ENCODE peak calls at places on chromosome 14, in five cellular contexts. One of them, this sample, is unnamed.

GRCh38 chr14:59424707-59425106 is 40.5 kb downstream of the GPR135 start:
- DNase-seq in left ventricle myocardium inferior: peak
- DNase-seq in cardiac muscle cell: no peak
- DNase-seq in CD8-positive, alpha-beta memory T cell: no peak
- DNase-seq in breast epithelium: no peak
- DNase-seq in this sample: no peak

GRCh38 chr14:45201908-45202307 is 51.1 kb downstream of the MIS18BP1 start:
- DNase-seq in left ventricle myocardium inferior: no peak
- DNase-seq in cardiac muscle cell: peak
- DNase-seq in CD8-positive, alpha-beta memory T cell: no peak
- DNase-seq in breast epithelium: no peak
- DNase-seq in this sample: no peak

GRCh38 chr14:32761381-32761968 is 177.2 kb upstream of the NPAS3 start:
- DNase-seq in left ventricle myocardium inferior: no peak
- DNase-seq in cardiac muscle cell: no peak
- DNase-seq in CD8-positive, alpha-beta memory T cell: no peak
- DNase-seq in breast epithelium: no peak
- DNase-seq in this sample: no peak

GRCh38 chr14:28780843-28781503 is 14.4 kb downstream of the FOXG1 start:
- DNase-seq in left ventricle myocardium inferior: no peak
- DNase-seq in cardiac muscle cell: no peak
- DNase-seq in CD8-positive, alpha-beta memory T cell: no peak
- DNase-seq in breast epithelium: no peak
- DNase-seq in this sample: no peak

GRCh38 chr14:34971801-34972200 is 11.0 kb upstream of the SRP54 start:
- DNase-seq in left ventricle myocardium inferior: no peak
- DNase-seq in cardiac muscle cell: no peak
- DNase-seq in CD8-positive, alpha-beta memory T cell: no peak
- DNase-seq in breast epithelium: no peak
- DNase-seq in this sample: no peak

GRCh38 chr14:39492267-39492666 is 60.0 kb upstream of the FBXO33 start:
- DNase-seq in left ventricle myocardium inferior: no peak
- DNase-seq in cardiac muscle cell: peak
- DNase-seq in CD8-positive, alpha-beta memory T cell: no peak
- DNase-seq in breast epithelium: no peak
- DNase-seq in this sample: no peak

GRCh38 chr14:51208982-51209381 is 31.1 kb upstream of the TMX1 start:
- DNase-seq in left ventricle myocardium inferior: no peak
- DNase-seq in cardiac muscle cell: no peak
- DNase-seq in CD8-positive, alpha-beta memory T cell: no peak
- DNase-seq in breast epithelium: no peak
- DNase-seq in this sample: no peak

GRCh38 chr14:20409226-20409625 is 4.1 kb downstream of the TEP1 start:
- DNase-seq in left ventricle myocardium inferior: no peak
- DNase-seq in cardiac muscle cell: no peak
- DNase-seq in CD8-positive, alpha-beta memory T cell: no peak
- DNase-seq in breast epithelium: no peak
- DNase-seq in this sample: no peak

GRCh38 chr14:103663506-103663905 is 34.5 kb downstream of the KLC1 start:
- DNase-seq in left ventricle myocardium inferior: no peak
- DNase-seq in cardiac muscle cell: no peak
- DNase-seq in CD8-positive, alpha-beta memory T cell: no peak
- DNase-seq in breast epithelium: no peak
- DNase-seq in this sample: no peak
- H3K27ac ChIP-seq in left ventricle myocardium inferior: no peak
- H3K27ac ChIP-seq in cardiac muscle cell: no peak
- H3K27ac ChIP-seq in CD8-positive, alpha-beta memory T cell: no peak
- H3K27ac ChIP-seq in breast epithelium: peak
- H3K27ac ChIP-seq in this sample: no peak

GRCh38 chr14:99633141-99633540 is 11.8 kb upstream of the HHIPL1 start:
- DNase-seq in left ventricle myocardium inferior: no peak
- DNase-seq in cardiac muscle cell: no peak
- DNase-seq in CD8-positive, alpha-beta memory T cell: no peak
- DNase-seq in breast epithelium: no peak
- DNase-seq in this sample: no peak
- H3K27ac ChIP-seq in left ventricle myocardium inferior: no peak
- H3K27ac ChIP-seq in cardiac muscle cell: no peak
- H3K27ac ChIP-seq in CD8-positive, alpha-beta memory T cell: no peak
- H3K27ac ChIP-seq in breast epithelium: no peak
- H3K27ac ChIP-seq in this sample: no peak

GRCh38 chr14:91889477-91890211 is 22.3 kb upstream of the TC2N start:
- DNase-seq in left ventricle myocardium inferior: no peak
- DNase-seq in cardiac muscle cell: no peak
- DNase-seq in CD8-positive, alpha-beta memory T cell: no peak
- DNase-seq in breast epithelium: peak
- DNase-seq in this sample: peak

GRCh38 chr14:91891721-91892220 is 24.4 kb upstream of the TC2N start:
- DNase-seq in left ventricle myocardium inferior: no peak
- DNase-seq in cardiac muscle cell: no peak
- DNase-seq in CD8-positive, alpha-beta memory T cell: no peak
- DNase-seq in breast epithelium: peak
- DNase-seq in this sample: peak

GRCh38 chr14:91888641-91889476 is 21.5 kb upstream of the TC2N start:
- DNase-seq in left ventricle myocardium inferior: no peak
- DNase-seq in cardiac muscle cell: no peak
- DNase-seq in CD8-positive, alpha-beta memory T cell: no peak
- DNase-seq in breast epithelium: no peak
- DNase-seq in this sample: no peak

GRCh38 chr14:91891081-91891480 is 23.7 kb upstream of the TC2N start:
- DNase-seq in left ventricle myocardium inferior: no peak
- DNase-seq in cardiac muscle cell: no peak
- DNase-seq in CD8-positive, alpha-beta memory T cell: no peak
- DNase-seq in breast epithelium: no peak
- DNase-seq in this sample: no peak

GRCh38 chr14:91890291-91890749 is 23.0 kb upstream of the TC2N start:
- DNase-seq in left ventricle myocardium inferior: no peak
- DNase-seq in cardiac muscle cell: no peak
- DNase-seq in CD8-positive, alpha-beta memory T cell: no peak
- DNase-seq in breast epithelium: peak
- DNase-seq in this sample: peak
- H3K27ac ChIP-seq in left ventricle myocardium inferior: peak
- H3K27ac ChIP-seq in cardiac muscle cell: no peak
- H3K27ac ChIP-seq in CD8-positive, alpha-beta memory T cell: no peak
- H3K27ac ChIP-seq in breast epithelium: peak
- H3K27ac ChIP-seq in this sample: peak

DNA sequence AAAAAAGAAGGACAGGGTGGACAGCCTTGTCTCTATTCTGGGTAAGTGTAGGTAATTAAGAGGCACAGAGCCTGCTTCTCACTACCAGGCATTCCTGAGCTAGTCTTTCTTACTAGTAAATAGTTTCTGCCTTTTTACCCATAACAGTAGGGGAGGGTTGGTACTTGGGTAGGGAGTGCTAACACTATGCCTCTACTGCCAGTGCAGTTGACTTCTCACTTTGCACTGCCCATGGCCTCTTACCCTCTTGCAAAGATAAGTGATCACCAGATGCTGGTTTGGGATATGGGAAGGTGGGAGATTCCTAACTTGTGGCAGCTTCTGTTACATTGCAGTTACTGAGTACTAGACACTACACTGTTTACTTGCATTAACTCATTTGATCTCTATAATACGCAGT is 11.6 kb downstream of the AHSA1 start:
- DNase-seq in left ventricle myocardium inferior: no peak
- DNase-seq in cardiac muscle cell: no peak
- DNase-seq in CD8-positive, alpha-beta memory T cell: no peak
- DNase-seq in breast epithelium: no peak
- DNase-seq in this sample: no peak
- H3K27ac ChIP-seq in left ventricle myocardium inferior: no peak
- H3K27ac ChIP-seq in cardiac muscle cell: peak
- H3K27ac ChIP-seq in CD8-positive, alpha-beta memory T cell: no peak
- H3K27ac ChIP-seq in breast epithelium: no peak
- H3K27ac ChIP-seq in this sample: no peak

DNA sequence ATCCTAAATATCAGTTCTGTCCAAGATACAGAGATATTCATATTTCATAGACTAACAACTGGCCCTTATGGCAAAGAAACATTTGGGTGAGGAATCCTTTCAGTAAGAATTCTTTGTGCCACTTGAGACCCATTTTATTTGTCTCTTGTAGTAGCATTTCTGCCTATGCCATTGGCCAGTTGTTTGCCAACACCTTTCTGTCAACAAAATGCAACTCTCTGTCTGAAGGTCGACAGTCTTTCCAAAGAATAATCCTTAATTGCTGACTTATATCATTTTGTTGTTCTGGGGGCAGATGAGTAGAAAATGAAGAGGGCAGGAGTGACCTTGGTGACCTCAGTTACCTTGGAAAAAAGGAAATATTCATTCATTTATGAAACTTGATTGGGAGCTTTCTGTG is 10.9 kb downstream of the IFT43 start:
- DNase-seq in left ventricle myocardium inferior: no peak
- DNase-seq in cardiac muscle cell: no peak
- DNase-seq in CD8-positive, alpha-beta memory T cell: no peak
- DNase-seq in breast epithelium: no peak
- DNase-seq in this sample: no peak
- H3K27ac ChIP-seq in left ventricle myocardium inferior: peak
- H3K27ac ChIP-seq in cardiac muscle cell: no peak
- H3K27ac ChIP-seq in CD8-positive, alpha-beta memory T cell: no peak
- H3K27ac ChIP-seq in breast epithelium: no peak
- H3K27ac ChIP-seq in this sample: no peak

This sample was measured in substantia nigra.